ENCODE peak calls at places on chromosome 17, in nine cellular contexts. U, A, S, F, H, C, V, T and G are unnamed samples.

GRCh38 chr17:10327640-10328039 is 45.2 kb downstream of the MYH13 start:
- DNase-seq in C (peak), V (peak), U (peak), F (peak), H (peak), S (peak), T (peak), A (peak), G (peak)

GRCh38 chr17:81735181-81736102 is 23.4 kb downstream of the SLC25A10 start:
- DNase-seq in V (peak), A (peak), S (no peak), H (peak), F (no peak), T (no peak), C (no peak), U (peak), G (no peak)

GRCh38 chr17:15377200-15377599 is 35.8 kb upstream of the TEKT3 start:
- DNase-seq in C (no peak), A (peak), U (no peak), T (no peak), V (no peak), S (no peak), F (no peak), H (no peak), G (no peak)

GRCh38 chr17:81339180-81339501 is 44.0 kb upstream of the SLC38A10 start:
- DNase-seq in V (no peak), S (no peak), U (no peak), C (no peak), T (no peak), A (no peak), H (no peak), F (no peak), G (no peak)

GRCh38 chr17:73088561-73088960 is 3.9 kb downstream of the SLC39A11 start:
- DNase-seq in T (no peak), H (no peak), V (no peak), A (no peak), F (no peak), S (no peak), U (no peak), C (no peak), G (no peak)

GRCh38 chr17:82416264-82416663 is 1.9 kb upstream of the HEXD start:
- DNase-seq in F (no peak), U (no peak), H (no peak), S (no peak), V (no peak), C (no peak), T (no peak), A (no peak), G (no peak)

GRCh38 chr17:82180776-82181528 is 31.7 kb downstream of the CCDC57 start:
- DNase-seq in U (no peak), C (no peak), S (no peak), A (no peak), V (no peak), T (no peak), F (no peak), H (peak), G (no peak)

GRCh38 chr17:61574542-61575351 is 16.3 kb downstream of the NACA2 start:
- DNase-seq in C (no peak), F (no peak), T (no peak), U (peak), S (no peak), H (no peak), V (peak), A (peak), G (no peak)

GRCh38 chr17:17666111-17666714 is 15.0 kb upstream of the RAI1 start:
- DNase-seq in C (no peak), V (no peak), T (no peak), U (peak), A (peak), S (no peak), F (no peak), H (no peak), G (no peak)

GRCh38 chr17:56897646-56898424 is 16.0 kb downstream of the TRIM25 start:
- DNase-seq in V (no peak), F (peak), A (no peak), U (peak), S (peak), C (no peak), H (no peak), T (no peak), G (no peak)

GRCh38 chr17:7824021-7824924 is 9.7 kb upstream of the KDM6B start:
- DNase-seq in C (no peak), S (no peak), V (no peak), A (no peak), T (no peak), H (peak), F (no peak), U (no peak), G (no peak)

GRCh38 chr17:76673729-76674128 is 30.2 kb upstream of the ST6GALNAC1 start:
- DNase-seq in A (no peak), S (no peak), T (no peak), C (no peak), U (no peak), V (no peak), F (no peak), H (no peak), G (no peak)

GRCh38 chr17:10198509-10199249 is at the start of gene GAS7:
- DNase-seq in V (peak), F (no peak), S (no peak), H (peak), A (no peak), C (no peak), U (peak), T (peak), G (no peak)

GRCh38 chr17:70913086-70913485 is 743.8 kb downstream of the KCNJ2 start:
- DNase-seq in C (no peak), H (no peak), F (no peak), T (no peak), U (no peak), V (no peak), S (no peak), A (peak), G (no peak)

GRCh38 chr17:82092094-82092586 is 5.9 kb downstream of the FASN start:
- DNase-seq in S (no peak), H (peak), V (no peak), C (no peak), A (no peak), T (no peak), U (no peak), F (no peak), G (no peak)

GRCh38 chr17:79027274-79027924 is 3.4 kb downstream of the C1QTNF1 start:
- DNase-seq in C (no peak), A (no peak), S (no peak), V (no peak), T (no peak), U (no peak), F (peak), H (peak), G (no peak)

GRCh38 chr17:68491864-68492263 is 20.4 kb upstream of the PRKAR1A start:
- DNase-seq in T (peak), V (no peak), H (peak), U (peak), S (no peak), C (no peak), A (no peak), F (no peak), G (no peak)

GRCh38 chr17:76714822-76715461 is 4.2 kb upstream of the MXRA7 start:
- DNase-seq in H (peak), T (peak), S (peak), U (peak), A (peak), V (no peak), F (peak), C (no peak), G (peak)

DNA sequence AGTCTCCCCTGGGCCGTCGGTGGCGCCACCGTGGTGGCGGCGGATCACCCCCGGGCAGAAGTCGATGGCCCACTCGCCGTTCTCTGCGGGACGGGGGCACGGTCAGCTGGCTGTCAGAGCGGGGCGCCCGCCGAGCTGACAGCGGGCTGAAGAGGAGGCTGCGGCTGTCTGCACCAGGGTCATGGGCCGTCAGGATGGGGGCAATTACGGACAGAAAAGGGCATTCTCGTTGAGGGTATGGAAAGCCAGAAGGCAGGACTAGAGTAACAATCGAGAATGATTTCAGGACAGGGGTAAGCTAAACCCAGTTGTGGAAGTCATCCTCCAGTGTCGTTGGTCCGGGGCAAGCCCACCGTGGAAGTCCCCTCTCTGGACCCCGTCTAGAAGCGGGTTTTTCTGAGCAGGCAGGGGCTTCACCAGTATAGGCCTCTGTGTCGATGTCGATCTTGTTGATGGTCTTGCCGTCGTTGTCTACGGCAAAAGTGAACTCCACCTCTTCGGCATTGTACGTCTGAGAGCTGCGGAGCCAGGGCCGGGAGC is 1.7 kb downstream of the CHRNE start:
- DNase-seq in F (no peak), C (no peak), U (no peak), T (no peak), V (no peak), A (no peak), H (no peak), S (no peak), G (peak)
- H3K4me3 ChIP-seq in F (peak), C (peak), U (no peak), T (no peak), V (no peak), A (no peak), H (no peak), S (no peak), G (no peak)

DNA sequence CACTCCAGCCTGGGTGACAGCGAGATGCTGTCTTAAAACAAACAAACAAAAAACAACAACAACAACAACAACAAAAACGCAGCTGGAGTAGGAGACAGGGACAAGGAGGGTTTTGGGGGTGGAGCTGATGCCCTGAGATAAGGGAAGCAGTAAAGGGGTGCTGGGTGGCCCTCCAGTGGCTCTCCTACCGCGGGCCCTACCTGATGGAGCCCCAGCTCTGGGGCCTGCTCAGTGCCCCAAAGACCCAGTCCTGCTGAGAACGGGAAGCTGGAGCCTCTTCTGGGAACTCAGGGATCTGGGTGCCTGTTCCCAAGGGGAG is 21.3 kb upstream of the NAGS start:
- DNase-seq in C (no peak), H (no peak), A (no peak), S (no peak), F (no peak), U (no peak), T (no peak), V (no peak), G (no peak)
- H3K4me3 ChIP-seq in C (no peak), H (no peak), A (no peak), S (no peak), F (no peak), U (no peak), T (no peak), V (peak), G (no peak)

GRCh38 chr17:2239882-2240430 is 63.6 kb downstream of the SMG6 start:
- DNase-seq in T (no peak), C (peak), A (peak), F (peak), S (peak), U (no peak), H (peak), V (peak), G (no peak)
- H3K4me3 ChIP-seq in T (no peak), C (no peak), A (peak), F (no peak), S (peak), U (no peak), H (no peak), V (no peak), G (no peak)

DNA sequence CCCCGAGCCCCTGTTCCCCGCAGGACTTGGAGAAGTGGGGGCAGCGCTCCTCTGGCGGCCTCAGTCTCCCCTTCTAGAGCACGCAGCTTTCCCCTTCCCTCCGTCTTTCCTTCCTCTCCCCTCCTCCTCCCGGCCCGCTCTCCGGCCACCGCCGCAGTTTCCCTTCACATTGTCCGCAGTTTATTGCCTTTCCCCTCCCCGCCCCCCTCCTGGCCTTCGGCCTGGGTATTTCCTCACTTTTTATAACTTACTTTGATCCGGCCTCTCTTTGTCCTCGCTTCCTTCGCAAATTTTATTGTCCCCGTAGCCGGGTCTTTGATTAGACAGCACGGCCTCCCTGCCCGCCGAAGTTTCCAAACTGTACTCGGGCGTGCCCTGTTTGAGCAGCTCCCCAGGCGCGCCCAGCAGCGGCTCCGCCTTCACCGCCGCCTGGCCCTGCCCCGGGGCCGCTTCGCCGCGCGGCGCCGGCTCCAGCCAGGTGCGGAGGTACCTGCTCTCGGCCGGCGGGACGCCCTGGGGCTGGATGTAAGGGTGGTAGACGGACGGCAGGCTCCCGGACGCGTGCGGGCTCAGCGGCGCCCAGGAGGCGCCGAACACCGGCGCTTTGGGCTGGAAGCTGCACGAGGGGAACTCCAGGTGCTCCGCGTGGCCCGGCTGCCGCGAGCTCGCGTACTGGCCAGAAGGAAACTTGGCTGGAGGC is 506 bp downstream of the HOXB9 start:
- DNase-seq in C (no peak), S (peak), T (no peak), U (peak), F (no peak), H (no peak), A (no peak), V (peak), G (no peak)
- H3K4me3 ChIP-seq in C (peak), S (peak), T (peak), U (peak), F (peak), H (peak), A (peak), V (peak), G (peak)

GRCh38 chr17:4711671-4712111 is 1.3 kb downstream of the ARRB2 start:
- DNase-seq in V (no peak), C (no peak), F (peak), S (no peak), H (peak), U (peak), A (no peak), T (no peak), G (no peak)
- H3K4me3 ChIP-seq in V (peak), C (peak), F (peak), S (no peak), H (no peak), U (peak), A (no peak), T (no peak), G (peak)

DNA sequence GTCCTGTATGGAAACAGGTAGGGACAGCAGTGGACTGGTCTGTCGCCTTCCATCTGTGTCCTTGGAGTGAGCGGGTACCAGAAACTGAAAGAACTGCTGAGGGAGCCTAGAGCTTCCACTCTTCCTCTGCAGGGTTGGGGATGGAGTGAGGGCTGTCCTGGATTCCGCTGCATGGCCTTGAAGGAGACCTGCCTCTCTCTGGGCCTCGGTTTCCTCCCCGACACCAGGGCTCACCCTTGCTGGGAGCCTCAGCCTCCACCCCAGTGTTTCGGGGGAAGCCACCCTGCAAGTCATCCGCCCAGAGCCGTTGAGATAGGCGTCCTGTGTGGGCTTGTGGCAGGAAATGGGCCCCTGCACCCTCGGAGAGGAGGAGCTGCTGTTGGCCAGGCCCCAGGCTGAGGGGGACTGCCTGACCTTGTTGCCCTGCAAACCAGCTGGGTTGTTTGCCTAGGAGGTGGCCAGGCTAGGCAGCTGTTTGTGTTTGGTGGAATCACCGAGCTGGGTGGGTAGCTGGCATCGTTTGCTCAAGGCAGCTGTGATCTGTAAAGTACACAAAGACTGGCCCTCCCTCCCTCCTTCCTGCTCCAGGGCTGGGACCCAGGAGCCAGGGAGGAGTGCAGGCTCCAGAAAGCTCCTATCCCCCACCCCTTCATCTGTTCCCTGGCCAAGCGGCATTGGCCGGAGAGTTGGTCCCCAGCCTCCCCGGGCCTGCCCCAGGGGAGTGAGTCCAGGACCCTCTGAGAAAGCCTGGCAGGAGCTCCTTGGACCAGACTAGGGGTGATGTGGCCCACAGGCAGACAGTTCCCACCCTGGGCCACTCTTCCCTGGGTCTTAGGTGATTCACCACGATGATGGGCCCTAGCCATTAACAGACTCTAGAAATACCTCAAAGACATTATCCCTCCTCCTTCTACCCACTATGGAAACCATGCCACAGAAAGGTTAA is 1.3 kb downstream of the RAB37 start:
- DNase-seq in V (no peak), A (no peak), U (peak), F (no peak), T (peak), C (no peak), H (peak), S (peak), G (peak)
- H3K4me3 ChIP-seq in V (peak), A (no peak), U (peak), F (peak), T (no peak), C (peak), H (no peak), S (peak), G (peak)

GRCh38 chr17:14124854-14125253 is 55.5 kb downstream of the COX10 start:
- DNase-seq in A (no peak), C (no peak), T (no peak), F (no peak), H (no peak), S (no peak), U (no peak), V (no peak), G (no peak)

GRCh38 chr17:14123579-14124278 is 54.4 kb downstream of the COX10 start:
- DNase-seq in A (no peak), H (no peak), T (no peak), C (no peak), V (no peak), F (no peak), S (peak), U (no peak), G (no peak)

GRCh38 chr17:14121952-14122351 is 52.6 kb downstream of the COX10 start:
- DNase-seq in F (no peak), V (no peak), T (no peak), U (no peak), H (no peak), C (no peak), S (no peak), A (no peak), G (no peak)

DNA sequence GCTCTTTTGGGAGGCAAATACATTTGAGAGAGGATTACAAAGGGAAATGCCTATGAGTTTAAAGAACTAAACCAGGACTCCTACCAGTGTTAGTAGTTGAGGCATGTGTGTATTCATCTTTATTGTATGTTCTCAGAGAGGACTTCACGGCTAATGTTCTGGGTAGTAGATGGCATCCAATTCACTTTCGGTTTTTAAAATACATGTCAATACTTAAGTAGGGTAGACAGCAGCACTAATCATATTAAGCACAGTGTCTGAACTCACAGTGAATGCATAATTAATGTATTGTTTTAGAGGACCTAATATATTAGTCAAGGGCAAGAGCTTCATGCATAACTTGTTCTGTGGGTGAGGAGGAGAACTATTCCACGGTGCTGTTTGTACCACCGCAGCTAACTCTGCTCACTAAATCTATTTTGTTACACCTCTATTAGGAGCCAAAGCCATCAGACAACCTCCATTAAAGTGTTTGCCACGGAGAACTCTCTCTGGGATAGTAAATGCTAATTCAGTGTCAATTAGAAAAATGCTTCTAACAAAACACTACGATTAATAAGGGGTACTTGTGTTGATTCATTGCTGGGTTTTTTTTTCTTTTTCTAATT is 56.3 kb downstream of the COX10 start:
- DNase-seq in U (no peak), H (no peak), C (no peak), V (no peak), T (no peak), F (no peak), A (no peak), S (no peak), G (no peak)
- H3K4me3 ChIP-seq in U (no peak), H (no peak), C (no peak), V (no peak), T (no peak), F (no peak), A (no peak), S (no peak), G (no peak)

DNA sequence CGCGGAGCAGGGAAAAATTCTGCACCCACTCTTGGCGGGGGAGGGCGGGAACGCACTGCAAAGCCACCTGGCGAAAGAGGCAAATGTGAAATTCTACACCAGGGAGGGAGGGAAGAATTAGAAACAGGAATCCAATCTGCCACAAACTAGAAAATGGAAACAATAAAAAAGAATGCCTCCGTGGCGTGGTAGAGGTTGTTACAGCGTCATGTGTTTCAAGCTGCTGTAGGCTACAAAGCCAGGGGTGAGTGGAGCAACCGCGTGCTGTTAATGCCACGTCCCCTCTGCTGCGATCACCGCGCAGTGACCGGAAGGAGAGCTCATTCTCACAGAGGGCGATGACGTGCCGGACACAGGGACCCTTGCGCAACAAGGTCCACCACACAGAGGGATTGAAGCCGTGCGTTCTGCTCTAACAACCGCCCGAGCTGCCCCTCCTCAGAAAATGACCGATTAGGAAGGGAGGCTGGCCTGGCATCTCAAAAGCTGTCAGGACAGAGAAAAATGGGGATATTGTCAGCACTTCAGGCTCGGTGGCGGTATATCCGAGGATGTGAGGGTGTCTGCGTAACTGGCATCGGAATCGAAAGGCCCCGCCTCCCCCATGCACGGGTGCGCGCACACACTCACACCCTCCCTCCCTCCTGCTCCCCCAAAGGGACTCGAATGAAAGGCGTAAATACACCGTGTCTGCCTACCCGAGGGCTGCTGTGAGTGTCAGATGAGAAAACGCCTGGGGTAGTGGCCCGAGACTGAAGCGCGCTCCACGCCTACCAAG is 70.8 kb upstream of the TNRC6C start:
- DNase-seq in C (peak), S (no peak), U (peak), F (peak), V (peak), H (peak), T (peak), A (peak), G (peak)
- H3K4me3 ChIP-seq in C (peak), S (no peak), U (peak), F (peak), V (peak), H (peak), T (peak), A (peak), G (peak)